ENCODE peak calls at places on chromosome 1, in seven cellular contexts. One of them, this sample, is unnamed.

GRCh38 chr1:118986839-118987430 is 1.2 kb downstream of the TBX15 start:
- DNase-seq in activated CD4-positive, alpha-beta T cell treated with anti-CD3 and anti-CD28 coated beads for 24 hours: no peak
- DNase-seq in NCI-H526: no peak
- DNase-seq in GM13976: peak
- DNase-seq in Calu3: no peak
- DNase-seq in left ventricle myocardium superior: peak
- DNase-seq in ovary: no peak
- DNase-seq in this sample: no peak

GRCh38 chr1:212612251-212612961 is 3.8 kb downstream of the ATF3 start:
- DNase-seq in activated CD4-positive, alpha-beta T cell treated with anti-CD3 and anti-CD28 coated beads for 24 hours: no peak
- DNase-seq in GM13976: no peak
- DNase-seq in NCI-H526: no peak
- DNase-seq in Calu3: no peak
- DNase-seq in ovary: no peak
- DNase-seq in left ventricle myocardium superior: no peak
- DNase-seq in this sample: no peak

GRCh38 chr1:248863011-248863881 is 4.4 kb upstream of the ZNF692 start:
- DNase-seq in NCI-H526: peak
- DNase-seq in left ventricle myocardium superior: peak
- DNase-seq in ovary: peak
- DNase-seq in Calu3: peak
- DNase-seq in GM13976: peak
- DNase-seq in activated CD4-positive, alpha-beta T cell treated with anti-CD3 and anti-CD28 coated beads for 24 hours: peak
- DNase-seq in this sample: peak

GRCh38 chr1:17119744-17120482 is 662 bp upstream of the PADI2 start:
- DNase-seq in Calu3: no peak
- DNase-seq in left ventricle myocardium superior: no peak
- DNase-seq in ovary: no peak
- DNase-seq in GM13976: peak
- DNase-seq in NCI-H526: no peak
- DNase-seq in activated CD4-positive, alpha-beta T cell treated with anti-CD3 and anti-CD28 coated beads for 24 hours: no peak
- DNase-seq in this sample: no peak

GRCh38 chr1:205351984-205352713 is 4.6 kb downstream of the KLHDC8A start:
- DNase-seq in Calu3: no peak
- DNase-seq in left ventricle myocardium superior: no peak
- DNase-seq in activated CD4-positive, alpha-beta T cell treated with anti-CD3 and anti-CD28 coated beads for 24 hours: no peak
- DNase-seq in ovary: peak
- DNase-seq in GM13976: no peak
- DNase-seq in NCI-H526: peak
- DNase-seq in this sample: no peak

GRCh38 chr1:40847023-40847740 is 15.0 kb downstream of the CITED4 start:
- DNase-seq in NCI-H526: no peak
- DNase-seq in activated CD4-positive, alpha-beta T cell treated with anti-CD3 and anti-CD28 coated beads for 24 hours: no peak
- DNase-seq in Calu3: no peak
- DNase-seq in GM13976: no peak
- DNase-seq in ovary: no peak
- DNase-seq in left ventricle myocardium superior: no peak
- DNase-seq in this sample: no peak

GRCh38 chr1:82466894-82467293 is 666.2 kb downstream of the ADGRL2 start:
- DNase-seq in NCI-H526: no peak
- DNase-seq in left ventricle myocardium superior: no peak
- DNase-seq in GM13976: no peak
- DNase-seq in ovary: no peak
- DNase-seq in Calu3: no peak
- DNase-seq in activated CD4-positive, alpha-beta T cell treated with anti-CD3 and anti-CD28 coated beads for 24 hours: no peak
- DNase-seq in this sample: no peak

GRCh38 chr1:216178266-216178665 is 245.0 kb downstream of the USH2A start:
- DNase-seq in GM13976: no peak
- DNase-seq in left ventricle myocardium superior: no peak
- DNase-seq in NCI-H526: no peak
- DNase-seq in Calu3: no peak
- DNase-seq in activated CD4-positive, alpha-beta T cell treated with anti-CD3 and anti-CD28 coated beads for 24 hours: no peak
- DNase-seq in ovary: no peak
- DNase-seq in this sample: no peak

GRCh38 chr1:243890576-243890975 is 40.5 kb upstream of the AKT3 start:
- DNase-seq in Calu3: no peak
- DNase-seq in GM13976: no peak
- DNase-seq in left ventricle myocardium superior: no peak
- DNase-seq in activated CD4-positive, alpha-beta T cell treated with anti-CD3 and anti-CD28 coated beads for 24 hours: no peak
- DNase-seq in NCI-H526: no peak
- DNase-seq in ovary: no peak
- DNase-seq in this sample: no peak